ENCODE peak calls at places on chromosome 2, in seven cellular contexts. One of them, this sample, is unnamed.

GRCh38 chr2:200733713-200734198 is 78.0 kb upstream of the BZW1 start:
- DNase-seq in osteocyte: peak; percentile 25
- DNase-seq in brain microvascular endothelial cell: no peak
- DNase-seq in HFF-Myc: no peak
- DNase-seq in MCF 10A: no peak
- DNase-seq in hepatocyte: no peak
- DNase-seq in fibroblast of pulmonary artery: no peak
- DNase-seq in this sample: no peak

GRCh38 chr2:159035790-159036411 is 67.5 kb downstream of the TANC1 start:
- DNase-seq in brain microvascular endothelial cell: peak; percentile 41
- DNase-seq in osteocyte: no peak
- DNase-seq in HFF-Myc: no peak
- DNase-seq in MCF 10A: peak; percentile 73
- DNase-seq in fibroblast of pulmonary artery: peak; percentile 59
- DNase-seq in hepatocyte: peak; percentile 83
- DNase-seq in this sample: no peak

GRCh38 chr2:181573140-181573736 is 83.7 kb downstream of the CERKL start:
- DNase-seq in MCF 10A: peak; percentile 53
- DNase-seq in hepatocyte: peak; percentile 47
- DNase-seq in brain microvascular endothelial cell: peak; percentile 28
- DNase-seq in osteocyte: no peak
- DNase-seq in HFF-Myc: no peak
- DNase-seq in fibroblast of pulmonary artery: peak; percentile 58
- DNase-seq in this sample: peak; percentile 10

GRCh38 chr2:167140767-167141166 is 252.5 kb downstream of the XIRP2 start:
- DNase-seq in brain microvascular endothelial cell: peak; percentile 99
- DNase-seq in fibroblast of pulmonary artery: peak; percentile 98
- DNase-seq in HFF-Myc: peak; percentile 99
- DNase-seq in MCF 10A: peak; percentile 91
- DNase-seq in hepatocyte: peak; percentile 21
- DNase-seq in osteocyte: no peak
- DNase-seq in this sample: peak; percentile 41

GRCh38 chr2:217617496-217618085 is 385.2 kb downstream of the TNS1 start:
- DNase-seq in osteocyte: no peak
- DNase-seq in hepatocyte: no peak
- DNase-seq in brain microvascular endothelial cell: peak; percentile 10
- DNase-seq in MCF 10A: no peak
- DNase-seq in fibroblast of pulmonary artery: no peak
- DNase-seq in HFF-Myc: no peak
- DNase-seq in this sample: no peak

GRCh38 chr2:191086707-191087106 is 64.1 kb downstream of the STAT4 start:
- DNase-seq in osteocyte: no peak
- DNase-seq in MCF 10A: no peak
- DNase-seq in fibroblast of pulmonary artery: no peak
- DNase-seq in hepatocyte: no peak
- DNase-seq in HFF-Myc: no peak
- DNase-seq in brain microvascular endothelial cell: no peak
- DNase-seq in this sample: no peak

GRCh38 chr2:217612920-217613319 is 389.9 kb downstream of the TNS1 start:
- DNase-seq in fibroblast of pulmonary artery: no peak
- DNase-seq in osteocyte: no peak
- DNase-seq in MCF 10A: no peak
- DNase-seq in HFF-Myc: no peak
- DNase-seq in hepatocyte: no peak
- DNase-seq in brain microvascular endothelial cell: no peak
- DNase-seq in this sample: no peak

GRCh38 chr2:202721621-202722020 is 86.9 kb downstream of the FAM117B start:
- DNase-seq in HFF-Myc: no peak
- DNase-seq in osteocyte: no peak
- DNase-seq in hepatocyte: peak; percentile 30
- DNase-seq in fibroblast of pulmonary artery: peak; percentile 21
- DNase-seq in brain microvascular endothelial cell: peak; percentile 53
- DNase-seq in MCF 10A: peak; percentile 11
- DNase-seq in this sample: no peak

GRCh38 chr2:224009605-224010330 is 29.3 kb downstream of the SERPINE2 start:
- DNase-seq in brain microvascular endothelial cell: no peak
- DNase-seq in hepatocyte: no peak
- DNase-seq in osteocyte: no peak
- DNase-seq in fibroblast of pulmonary artery: peak; percentile 54
- DNase-seq in HFF-Myc: peak; percentile 12
- DNase-seq in MCF 10A: peak; percentile 16
- DNase-seq in this sample: no peak

GRCh38 chr2:201203916-201204654 is 21.1 kb downstream of the CASP10 start:
- DNase-seq in fibroblast of pulmonary artery: peak; percentile 78
- DNase-seq in brain microvascular endothelial cell: no peak
- DNase-seq in osteocyte: peak; percentile 90
- DNase-seq in HFF-Myc: peak; percentile 52
- DNase-seq in MCF 10A: no peak
- DNase-seq in hepatocyte: no peak
- DNase-seq in this sample: peak; percentile 67

GRCh38 chr2:151292124-151292523 is 2.7 kb upstream of the NMI start:
- DNase-seq in brain microvascular endothelial cell: no peak
- DNase-seq in hepatocyte: no peak
- DNase-seq in osteocyte: no peak
- DNase-seq in MCF 10A: no peak
- DNase-seq in fibroblast of pulmonary artery: no peak
- DNase-seq in HFF-Myc: no peak
- DNase-seq in this sample: no peak

GRCh38 chr2:10525573-10526265 is 77.6 kb upstream of the ODC1 start:
- DNase-seq in hepatocyte: no peak
- DNase-seq in brain microvascular endothelial cell: no peak
- DNase-seq in osteocyte: no peak
- DNase-seq in MCF 10A: no peak
- DNase-seq in fibroblast of pulmonary artery: no peak
- DNase-seq in HFF-Myc: no peak
- DNase-seq in this sample: no peak

GRCh38 chr2:79191081-79191480 is 31.5 kb upstream of the REG3A start:
- DNase-seq in hepatocyte: peak; percentile 6
- DNase-seq in HFF-Myc: no peak
- DNase-seq in osteocyte: no peak
- DNase-seq in brain microvascular endothelial cell: no peak
- DNase-seq in fibroblast of pulmonary artery: no peak
- DNase-seq in MCF 10A: no peak
- DNase-seq in this sample: no peak

GRCh38 chr2:162293122-162293781 is 25.2 kb downstream of the IFIH1 start:
- DNase-seq in osteocyte: no peak
- DNase-seq in MCF 10A: peak; percentile 65
- DNase-seq in HFF-Myc: no peak
- DNase-seq in brain microvascular endothelial cell: no peak
- DNase-seq in hepatocyte: no peak
- DNase-seq in fibroblast of pulmonary artery: peak; percentile 47
- DNase-seq in this sample: no peak

GRCh38 chr2:7269993-7270392 is 352.8 kb downstream of the RNF144A start:
- DNase-seq in hepatocyte: no peak
- DNase-seq in HFF-Myc: no peak
- DNase-seq in MCF 10A: no peak
- DNase-seq in fibroblast of pulmonary artery: no peak
- DNase-seq in osteocyte: no peak
- DNase-seq in brain microvascular endothelial cell: no peak
- DNase-seq in this sample: no peak

GRCh38 chr2:239223330-239224248 is 177.2 kb downstream of the HDAC4 start:
- DNase-seq in fibroblast of pulmonary artery: peak; percentile 56
- DNase-seq in osteocyte: no peak
- DNase-seq in HFF-Myc: no peak
- DNase-seq in hepatocyte: peak; percentile 55
- DNase-seq in MCF 10A: no peak
- DNase-seq in brain microvascular endothelial cell: no peak
- DNase-seq in this sample: no peak

GRCh38 chr2:150376627-150377335 is 110.7 kb downstream of the RND3 start:
- DNase-seq in fibroblast of pulmonary artery: peak; percentile 52
- DNase-seq in MCF 10A: peak; percentile 62
- DNase-seq in HFF-Myc: no peak
- DNase-seq in hepatocyte: peak; percentile 57
- DNase-seq in brain microvascular endothelial cell: peak; percentile 21
- DNase-seq in osteocyte: no peak
- DNase-seq in this sample: peak; percentile 7

GRCh38 chr2:19349911-19350677 is 8.3 kb downstream of the OSR1 start:
- DNase-seq in fibroblast of pulmonary artery: peak; percentile 45
- DNase-seq in brain microvascular endothelial cell: peak; percentile 34
- DNase-seq in MCF 10A: peak; percentile 20
- DNase-seq in hepatocyte: peak; percentile 69
- DNase-seq in osteocyte: peak; percentile 85
- DNase-seq in HFF-Myc: no peak
- DNase-seq in this sample: no peak

GRCh38 chr2:149894226-149894625 is 306.7 kb upstream of the MMADHC start:
- DNase-seq in MCF 10A: peak; percentile 8
- DNase-seq in fibroblast of pulmonary artery: no peak
- DNase-seq in hepatocyte: no peak
- DNase-seq in brain microvascular endothelial cell: no peak
- DNase-seq in HFF-Myc: no peak
- DNase-seq in osteocyte: no peak
- DNase-seq in this sample: no peak

GRCh38 chr2:232400244-232401015 is 6.2 kb upstream of the ALPG start:
- DNase-seq in HFF-Myc: no peak
- DNase-seq in fibroblast of pulmonary artery: no peak
- DNase-seq in hepatocyte: no peak
- DNase-seq in brain microvascular endothelial cell: no peak
- DNase-seq in osteocyte: no peak
- DNase-seq in MCF 10A: no peak
- DNase-seq in this sample: no peak

GRCh38 chr2:29165362-29166236 is 50.4 kb downstream of the CLIP4 start:
- DNase-seq in hepatocyte: peak; percentile 13
- DNase-seq in HFF-Myc: peak; percentile 82
- DNase-seq in MCF 10A: peak; percentile 76
- DNase-seq in fibroblast of pulmonary artery: peak; percentile 66
- DNase-seq in brain microvascular endothelial cell: peak; percentile 63
- DNase-seq in osteocyte: no peak
- DNase-seq in this sample: peak; percentile 39

GRCh38 chr2:36403675-36404230 is 48.2 kb downstream of the CRIM1 start:
- DNase-seq in brain microvascular endothelial cell: peak; percentile 91
- DNase-seq in MCF 10A: peak; percentile 75
- DNase-seq in fibroblast of pulmonary artery: peak; percentile 46
- DNase-seq in osteocyte: no peak
- DNase-seq in HFF-Myc: peak; percentile 57
- DNase-seq in hepatocyte: no peak
- DNase-seq in this sample: peak; percentile 25

GRCh38 chr2:172114579-172114978 is 11.9 kb upstream of the DLX2 start:
- DNase-seq in hepatocyte: no peak
- DNase-seq in osteocyte: no peak
- DNase-seq in MCF 10A: no peak
- DNase-seq in brain microvascular endothelial cell: no peak
- DNase-seq in HFF-Myc: no peak
- DNase-seq in fibroblast of pulmonary artery: no peak
- DNase-seq in this sample: no peak

GRCh38 chr2:42812899-42813479 is 20.6 kb upstream of the HAAO start:
- DNase-seq in fibroblast of pulmonary artery: peak; percentile 55
- DNase-seq in hepatocyte: peak; percentile 41
- DNase-seq in MCF 10A: peak; percentile 46
- DNase-seq in osteocyte: no peak
- DNase-seq in brain microvascular endothelial cell: peak; percentile 45
- DNase-seq in HFF-Myc: no peak
- DNase-seq in this sample: no peak
- TF ChIP-seq CTCF in fibroblast of pulmonary artery: peak; percentile 62
- TF ChIP-seq CTCF in hepatocyte: peak; percentile 38
- TF ChIP-seq CTCF in MCF 10A: peak; percentile 55
- TF ChIP-seq CTCF in osteocyte: peak; percentile 50
- TF ChIP-seq CTCF in brain microvascular endothelial cell: peak; percentile 59
- TF ChIP-seq CTCF in HFF-Myc: peak; percentile 43
- TF ChIP-seq CTCF in this sample: peak; percentile 37

DNA sequence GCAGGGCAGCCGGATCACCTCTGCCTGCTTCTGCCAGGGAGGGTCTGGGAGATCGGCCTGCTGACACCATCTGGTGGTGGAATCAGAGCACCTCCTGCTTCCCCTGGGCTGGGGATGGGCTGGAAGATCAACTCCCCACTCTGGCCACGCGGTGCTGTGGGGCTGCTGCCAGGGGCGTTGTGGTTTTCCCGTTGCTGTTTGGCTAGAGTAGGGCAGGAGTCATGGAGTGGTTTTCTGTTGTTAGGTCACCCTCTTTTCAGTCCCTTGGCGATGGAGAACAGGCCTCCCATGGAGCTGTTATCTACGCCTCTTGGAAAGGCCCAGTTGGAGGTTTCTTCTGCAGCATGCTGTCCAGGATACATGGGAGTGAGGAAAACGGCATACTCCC is 15.2 kb downstream of the BCL2L11 start:
- DNase-seq in HFF-Myc: no peak
- DNase-seq in fibroblast of pulmonary artery: peak; percentile 73
- DNase-seq in osteocyte: no peak
- DNase-seq in hepatocyte: no peak
- DNase-seq in brain microvascular endothelial cell: peak; percentile 48
- DNase-seq in MCF 10A: no peak
- DNase-seq in this sample: peak; percentile 11
- TF ChIP-seq CTCF in HFF-Myc: no peak
- TF ChIP-seq CTCF in fibroblast of pulmonary artery: peak; percentile 35
- TF ChIP-seq CTCF in osteocyte: no peak
- TF ChIP-seq CTCF in hepatocyte: no peak
- TF ChIP-seq CTCF in brain microvascular endothelial cell: peak; percentile 68
- TF ChIP-seq CTCF in MCF 10A: no peak
- TF ChIP-seq CTCF in this sample: peak; percentile 44

DNA sequence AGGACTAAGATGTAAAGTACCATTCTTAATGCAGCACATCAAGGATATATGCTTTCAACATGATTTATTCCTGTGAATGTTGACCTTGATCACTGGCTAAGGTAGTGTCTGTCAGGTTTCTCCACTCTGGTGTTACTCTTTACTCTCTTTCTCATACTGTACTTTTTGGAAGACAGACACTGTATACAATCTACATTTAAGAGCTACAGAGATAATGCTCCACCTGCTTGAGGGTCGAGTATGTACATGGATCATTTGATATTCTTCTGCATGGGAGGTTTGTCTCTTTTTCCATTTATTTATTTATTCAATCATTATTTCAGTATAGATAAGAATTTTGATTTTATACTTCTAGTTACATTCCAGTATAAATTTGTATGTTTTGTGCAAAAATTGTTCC is 199.5 kb upstream of the RGPD4 start:
- DNase-seq in fibroblast of pulmonary artery: no peak
- DNase-seq in brain microvascular endothelial cell: peak; percentile 41
- DNase-seq in osteocyte: no peak
- DNase-seq in hepatocyte: no peak
- DNase-seq in HFF-Myc: no peak
- DNase-seq in MCF 10A: no peak
- DNase-seq in this sample: no peak
- TF ChIP-seq CTCF in fibroblast of pulmonary artery: no peak
- TF ChIP-seq CTCF in brain microvascular endothelial cell: no peak
- TF ChIP-seq CTCF in osteocyte: no peak
- TF ChIP-seq CTCF in hepatocyte: no peak
- TF ChIP-seq CTCF in HFF-Myc: no peak
- TF ChIP-seq CTCF in MCF 10A: no peak
- TF ChIP-seq CTCF in this sample: peak; percentile 35

GRCh38 chr2:185640588-185640987 is 98.0 kb upstream of the FSIP2 start:
- DNase-seq in HFF-Myc: no peak
- DNase-seq in osteocyte: no peak
- DNase-seq in fibroblast of pulmonary artery: no peak
- DNase-seq in MCF 10A: no peak
- DNase-seq in brain microvascular endothelial cell: no peak
- DNase-seq in hepatocyte: no peak
- DNase-seq in this sample: no peak
- TF ChIP-seq CTCF in HFF-Myc: no peak
- TF ChIP-seq CTCF in osteocyte: no peak
- TF ChIP-seq CTCF in fibroblast of pulmonary artery: no peak
- TF ChIP-seq CTCF in MCF 10A: no peak
- TF ChIP-seq CTCF in brain microvascular endothelial cell: no peak
- TF ChIP-seq CTCF in hepatocyte: no peak
- TF ChIP-seq CTCF in this sample: no peak

This sample was measured in AG09309.